ENCODE peak calls at places on chromosomes 16 and 17, in seven cellular contexts. R is smooth muscle cell of the brain vasculature; G is activated T-helper 1 cell treated with anti-CD3 and anti-CD28 coated beads, Interleukin-2, amount 50 U/mL, for 16 hours; H is H54; X is CD8-positive, alpha-beta memory T cell; C is stomach; P is AG08395. K is an unnamed sample.

GRCh38 chr17:20955437-20956323 is 87.1 kb downstream of the USP22 start:
- DNase-seq in P (no peak), C (no peak), R (no peak), G (no peak), X (no peak), H (no peak), K (no peak)

GRCh38 chr17:17146791-17147406 is 59.2 kb downstream of the PLD6 start:
- DNase-seq in H (no peak), P (no peak), X (no peak), C (no peak), R (no peak), G (no peak), K (no peak)

GRCh38 chr17:73720187-73720834 is 76.1 kb upstream of the SDK2 start:
- DNase-seq in R (no peak), P (no peak), X (no peak), G (no peak), C (no peak), H (no peak), K (no peak)

GRCh38 chr17:64016248-64016784 is 4.1 kb downstream of the ICAM2 start:
- DNase-seq in C (no peak), H (no peak), R (no peak), P (no peak), G (no peak), X (no peak), K (no peak)

GRCh38 chr16:85261657-85262557 is 149.6 kb upstream of the CIBAR2 start:
- DNase-seq in G (no peak), R (no peak), X (no peak), P (no peak), C (no peak), H (no peak), K (no peak)

GRCh38 chr17:81831957-81832607 is 1.0 kb downstream of the MCRIP1 start:
- DNase-seq in P (peak), H (no peak), R (no peak), X (peak), G (peak), C (no peak), K (no peak)

GRCh38 chr17:40348562-40349476 is 15.7 kb downstream of the GJD3 start:
- DNase-seq in P (no peak), G (no peak), C (peak), X (no peak), R (no peak), H (no peak), K (peak)

GRCh38 chr16:27920391-27920891 is 143.1 kb downstream of the GSG1L start:
- DNase-seq in P (no peak), H (peak), G (no peak), X (no peak), R (no peak), C (no peak), K (no peak)

GRCh38 chr16:626787-627457 is 3.9 kb upstream of the WFIKKN1 start:
- DNase-seq in R (peak), H (peak), X (no peak), C (no peak), P (peak), G (no peak), K (no peak)

GRCh38 chr16:83994087-83994486 is 26.0 kb downstream of the NECAB2 start:
- DNase-seq in P (peak), H (peak), G (no peak), R (no peak), X (no peak), C (no peak), K (no peak)

GRCh38 chr17:9432867-9433495 is 142.6 kb downstream of the STX8 start:
- DNase-seq in X (no peak), C (no peak), P (peak), G (no peak), R (no peak), H (no peak), K (no peak)

GRCh38 chr16:87543436-87544191 is 50.8 kb upstream of the ZCCHC14 start:
- DNase-seq in P (no peak), C (no peak), R (no peak), H (no peak), X (no peak), G (no peak), K (no peak)

GRCh38 chr17:29331330-29331729 is 37.4 kb upstream of the NUFIP2 start:
- DNase-seq in P (no peak), G (no peak), R (no peak), C (no peak), H (no peak), X (no peak), K (no peak)

GRCh38 chr17:77963441-77963840 is 4.9 kb downstream of the TNRC6C start:
- DNase-seq in P (peak), G (no peak), X (peak), C (no peak), H (peak), R (peak), K (peak)

GRCh38 chr17:2337152-2337810 is at the start of gene SGSM2:
- DNase-seq in R (no peak), G (peak), P (peak), H (peak), C (peak), X (peak), K (peak)

GRCh38 chr16:46972971-46973456 is 460 bp downstream of the DNAJA2 start:
- DNase-seq in H (peak), P (peak), G (peak), R (no peak), X (peak), C (peak), K (no peak)

GRCh38 chr17:13362341-13363122 is 239.2 kb downstream of the HS3ST3A1 start:
- DNase-seq in P (peak), X (no peak), R (no peak), H (no peak), C (no peak), G (no peak), K (no peak)

GRCh38 chr16:87443031-87443430 is 49.8 kb downstream of the ZCCHC14 start:
- DNase-seq in P (no peak), X (no peak), G (no peak), R (no peak), C (no peak), H (no peak), K (no peak)

GRCh38 chr16:80804061-80804450 is 342 bp downstream of the CDYL2 start:
- DNase-seq in G (peak), R (no peak), X (peak), H (peak), C (no peak), P (peak), K (no peak)

GRCh38 chr17:38415250-38416194 is 12.7 kb upstream of the ARHGAP23 start:
- DNase-seq in X (no peak), P (peak), C (no peak), H (peak), G (no peak), R (no peak), K (peak)

GRCh38 chr16:66898207-66898606 is 17.9 kb downstream of the PDP2 start:
- DNase-seq in R (no peak), H (no peak), G (no peak), X (no peak), C (no peak), P (peak), K (no peak)

GRCh38 chr16:78551487-78552085 is 452.1 kb downstream of the WWOX start:
- DNase-seq in P (no peak), H (no peak), G (no peak), X (no peak), R (no peak), C (no peak), K (no peak)

GRCh38 chr17:42282478-42283080 is 5.7 kb upstream of the STAT5A start:
- DNase-seq in G (no peak), C (peak), X (no peak), H (no peak), R (no peak), P (no peak), K (no peak)

GRCh38 chr17:7355053-7355452 is at the start of gene TMEM95:
- DNase-seq in H (no peak), P (peak), R (no peak), G (no peak), X (no peak), C (no peak), K (no peak)

GRCh38 chr16:89847056-89847929 is 19.0 kb downstream of the SPIRE2 start:
- DNase-seq in H (no peak), G (no peak), X (no peak), P (no peak), R (no peak), C (no peak), K (no peak)

GRCh38 chr16:89828199-89828869 is at the start of gene SPIRE2:
- DNase-seq in P (peak), H (peak), R (no peak), X (peak), C (peak), G (peak), K (no peak)

GRCh38 chr16:87437911-87438610 is 45.9 kb downstream of the MAP1LC3B start:
- DNase-seq in G (no peak), C (no peak), X (no peak), H (no peak), R (no peak), P (no peak), K (no peak)

GRCh38 chr17:82092995-82093751 is 4.9 kb downstream of the FASN start:
- DNase-seq in X (no peak), H (no peak), R (no peak), P (no peak), C (no peak), G (no peak), K (no peak)

GRCh38 chr17:76189741-76190140 is 48.7 kb upstream of the FOXJ1 start:
- DNase-seq in R (no peak), G (no peak), H (no peak), P (no peak), C (no peak), X (no peak), K (no peak)

GRCh38 chr17:66367112-66367511 is 64.7 kb downstream of the PRKCA start:
- DNase-seq in G (no peak), C (no peak), P (no peak), H (no peak), X (no peak), R (no peak), K (no peak)

GRCh38 chr16:9053006-9053601 is 38.3 kb upstream of the HAPSTR1 start:
- DNase-seq in X (no peak), P (peak), C (peak), G (no peak), R (no peak), H (no peak), K (peak)

GRCh38 chr17:7027335-7027734 is 4.5 kb downstream of the BCL6B start:
- DNase-seq in H (no peak), X (no peak), G (no peak), R (no peak), P (no peak), C (no peak), K (no peak)

GRCh38 chr16:67006930-67007658 is 18.7 kb downstream of the CES4A start:
- DNase-seq in G (no peak), C (no peak), X (no peak), R (no peak), H (no peak), P (no peak), K (no peak)

GRCh38 chr16:2427526-2427925 is 1.7 kb upstream of the CCNF start:
- DNase-seq in X (no peak), R (no peak), G (no peak), H (no peak), P (no peak), C (no peak), K (no peak)

GRCh38 chr16:84532855-84533486 is 28.5 kb upstream of the MEAK7 start:
- DNase-seq in R (no peak), P (no peak), H (no peak), X (no peak), G (no peak), C (no peak), K (no peak)

GRCh38 chr16:49524578-49525315 is 151.1 kb downstream of the C16orf78 start:
- DNase-seq in C (no peak), G (no peak), X (no peak), H (no peak), R (no peak), P (no peak), K (peak)

GRCh38 chr17:37458805-37459204 is 30.9 kb upstream of the DUSP14 start:
- DNase-seq in G (no peak), H (peak), X (no peak), R (no peak), P (peak), C (no peak), K (no peak)

GRCh38 chr17:75412455-75413317 is 7.2 kb upstream of the GRB2 start:
- DNase-seq in C (peak), P (peak), R (no peak), H (no peak), X (peak), G (peak), K (peak)

GRCh38 chr17:55889271-55889670 is 138.4 kb downstream of the PCTP start:
- DNase-seq in C (no peak), R (no peak), X (no peak), H (no peak), P (no peak), G (no peak), K (no peak)

K was measured in NCI-H446 treated with DMSO at 0.1 percent for 48 hours.